ENCODE peak calls at places on chromosomes 2 and 18, in ten cellular contexts. G, J, O, B, R, S, N, H, L and C are unnamed samples.

GRCh38 chr2:240469747-240470146 is 34.3 kb downstream of the GPC1 start:
- DNase-seq in G (no peak), J (no peak), O (no peak), B (no peak), R (no peak), S (no peak), N (no peak), H (no peak), L (no peak), C (no peak)

GRCh38 chr2:20660506-20660905 is 6.4 kb upstream of the GDF7 start:
- DNase-seq in G (no peak), J (no peak), O (no peak), B (no peak), R (no peak), S (no peak), N (no peak), H (no peak), L (no peak), C (no peak)

GRCh38 chr2:239712755-239713154 is 311.9 kb upstream of the HDAC4 start:
- DNase-seq in G (no peak), J (no peak), O (no peak), B (no peak), R (no peak), S (no peak), N (no peak), H (no peak), L (no peak), C (no peak)

GRCh38 chr18:13521418-13521817 is 204.9 kb downstream of the FAM210A start:
- DNase-seq in G (no peak), J (no peak), O (no peak), B (no peak), R (no peak), S (no peak), N (no peak), H (no peak), L (no peak), C (no peak)

GRCh38 chr2:96353032-96353561 is 17.5 kb downstream of the NCAPH start:
- DNase-seq in G (no peak), J (no peak), O (no peak), B (no peak), R (no peak), S (no peak), N (no peak), H (peak), L (peak), C (peak)

GRCh38 chr2:54901224-54901986 is 148.8 kb downstream of the RTN4 start:
- DNase-seq in G (no peak), J (peak), O (no peak), B (no peak), R (no peak), S (no peak), N (no peak), H (no peak), L (peak), C (no peak)

GRCh38 chr18:36903215-36903928 is 74.4 kb downstream of the KIAA1328 start:
- DNase-seq in G (no peak), J (no peak), O (no peak), B (no peak), R (no peak), S (peak), N (no peak), H (peak), L (no peak), C (no peak)

GRCh38 chr2:76870011-76870410 is 652.2 kb downstream of the LRRTM4 start:
- DNase-seq in G (no peak), J (no peak), O (no peak), B (no peak), R (no peak), S (peak), N (no peak), H (peak), L (no peak), C (no peak)

GRCh38 chr18:25364732-25365131 is 12.8 kb upstream of the ZNF521 start:
- DNase-seq in G (no peak), J (no peak), O (no peak), B (no peak), R (no peak), S (no peak), N (no peak), H (no peak), L (no peak), C (no peak)

GRCh38 chr18:54776282-54776977 is 51.8 kb upstream of the RAB27B start:
- DNase-seq in G (peak), J (no peak), O (no peak), B (peak), R (peak), S (peak), N (peak), H (peak), L (no peak), C (peak)

GRCh38 chr2:78431241-78431640 is 594.3 kb upstream of the REG3G start:
- DNase-seq in G (no peak), J (no peak), O (no peak), B (no peak), R (no peak), S (peak), N (peak), H (no peak), L (no peak), C (no peak)

GRCh38 chr2:54558188-54558975 is 102.3 kb downstream of the SPTBN1 start:
- DNase-seq in G (peak), J (peak), O (peak), B (no peak), R (no peak), S (peak), N (peak), H (peak), L (peak), C (peak)

GRCh38 chr18:42048150-42048549 is 93.1 kb downstream of the PIK3C3 start:
- DNase-seq in G (no peak), J (no peak), O (no peak), B (peak), R (peak), S (peak), N (peak), H (peak), L (no peak), C (peak)

GRCh38 chr2:217610411-217610814 is 392.4 kb downstream of the TNS1 start:
- DNase-seq in G (no peak), J (no peak), O (peak), B (no peak), R (no peak), S (no peak), N (no peak), H (no peak), L (no peak), C (no peak)

GRCh38 chr2:15169326-15170038 is 391.7 kb downstream of the NBAS start:
- DNase-seq in G (no peak), J (no peak), O (no peak), B (peak), R (peak), S (peak), N (peak), H (peak), L (no peak), C (peak)

GRCh38 chr2:239381709-239382134 is 19.1 kb downstream of the HDAC4 start:
- DNase-seq in G (no peak), J (peak), O (no peak), B (no peak), R (no peak), S (no peak), N (no peak), H (no peak), L (no peak), C (no peak)

GRCh38 chr2:40106061-40106460 is 327.0 kb upstream of the THUMPD2 start:
- DNase-seq in G (no peak), J (no peak), O (no peak), B (no peak), R (no peak), S (no peak), N (no peak), H (peak), L (no peak), C (no peak)

GRCh38 chr18:48713302-48713701 is 174.5 kb downstream of the CTIF start:
- DNase-seq in G (peak), J (no peak), O (no peak), B (no peak), R (no peak), S (no peak), N (no peak), H (no peak), L (peak), C (no peak)

GRCh38 chr2:236988216-236988615 is 97.5 kb upstream of the COPS8 start:
- DNase-seq in G (no peak), J (no peak), O (no peak), B (no peak), R (no peak), S (no peak), N (no peak), H (no peak), L (no peak), C (no peak)

GRCh38 chr18:44590976-44591375 is 89.7 kb upstream of the SETBP1 start:
- DNase-seq in G (no peak), J (no peak), O (no peak), B (no peak), R (no peak), S (no peak), N (no peak), H (peak), L (no peak), C (no peak)

GRCh38 chr18:24397131-24397693 is 412 bp downstream of the OSBPL1A start:
- DNase-seq in G (peak), J (peak), O (no peak), B (no peak), R (peak), S (peak), N (peak), H (peak), L (peak), C (peak)

DNA sequence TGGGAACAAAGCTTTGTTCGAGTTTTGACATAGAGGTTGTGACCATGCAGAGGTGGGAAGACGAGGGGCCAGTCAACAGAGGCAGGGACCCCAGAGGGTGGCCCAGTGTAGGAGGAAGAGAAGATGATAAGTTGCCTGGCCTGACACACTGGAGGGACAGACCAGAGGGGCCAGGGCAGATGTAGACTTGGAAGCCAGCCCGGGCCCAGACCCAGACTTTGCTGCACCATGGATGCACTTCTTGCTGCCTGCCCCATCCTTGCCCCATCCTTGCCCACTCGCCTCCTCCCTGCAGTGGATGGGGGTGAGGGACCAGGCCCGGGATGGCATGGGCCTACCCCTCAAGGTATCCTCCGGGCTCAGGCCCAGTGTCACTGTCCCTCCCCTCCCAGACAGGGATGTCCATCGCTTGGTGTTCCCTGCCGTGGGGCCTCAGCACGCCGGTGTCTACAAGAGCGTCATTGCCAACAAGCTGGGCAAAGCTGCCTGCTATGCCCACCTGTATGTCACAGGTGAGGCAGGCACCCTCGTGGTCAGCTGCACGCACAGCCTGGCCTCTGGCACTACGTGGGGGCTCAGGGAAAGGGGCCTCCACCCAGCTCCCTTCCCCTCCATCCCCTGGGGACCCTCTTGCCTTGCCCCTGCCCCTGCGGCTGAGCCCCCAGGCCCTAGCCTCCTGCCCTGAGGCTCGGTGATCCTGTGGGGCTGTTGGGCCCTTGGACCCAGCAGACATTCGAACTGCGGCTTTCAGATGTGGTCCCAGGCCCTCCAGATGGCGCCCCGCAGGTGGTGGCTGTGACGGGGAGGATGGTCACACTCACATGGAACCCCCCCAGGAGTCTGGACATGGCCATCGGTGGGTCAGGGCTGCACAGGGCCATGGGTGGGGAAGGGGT is 27.0 kb upstream of the GMPPA start:
- DNase-seq in G (no peak), J (no peak), O (no peak), B (no peak), R (no peak), S (no peak), N (no peak), H (no peak), L (no peak), C (no peak)
- H3K27ac ChIP-seq in G (no peak), J (no peak), O (no peak), B (no peak), R (no peak), S (no peak), N (no peak), H (no peak), L (no peak), C (no peak)

GRCh38 chr2:241584446-241584845 is 25.9 kb downstream of the BOK start:
- DNase-seq in G (no peak), J (no peak), O (no peak), B (no peak), R (no peak), S (no peak), N (peak), H (peak), L (peak), C (peak)
- H3K27ac ChIP-seq in G (no peak), J (no peak), O (no peak), B (no peak), R (no peak), S (no peak), N (peak), H (no peak), L (no peak), C (no peak)

GRCh38 chr18:12314586-12315305 is 6.7 kb downstream of the TUBB6 start:
- DNase-seq in G (no peak), J (no peak), O (no peak), B (no peak), R (no peak), S (no peak), N (no peak), H (no peak), L (no peak), C (no peak)
- H3K27ac ChIP-seq in G (peak), J (no peak), O (no peak), B (peak), R (no peak), S (no peak), N (no peak), H (peak), L (no peak), C (no peak)

DNA sequence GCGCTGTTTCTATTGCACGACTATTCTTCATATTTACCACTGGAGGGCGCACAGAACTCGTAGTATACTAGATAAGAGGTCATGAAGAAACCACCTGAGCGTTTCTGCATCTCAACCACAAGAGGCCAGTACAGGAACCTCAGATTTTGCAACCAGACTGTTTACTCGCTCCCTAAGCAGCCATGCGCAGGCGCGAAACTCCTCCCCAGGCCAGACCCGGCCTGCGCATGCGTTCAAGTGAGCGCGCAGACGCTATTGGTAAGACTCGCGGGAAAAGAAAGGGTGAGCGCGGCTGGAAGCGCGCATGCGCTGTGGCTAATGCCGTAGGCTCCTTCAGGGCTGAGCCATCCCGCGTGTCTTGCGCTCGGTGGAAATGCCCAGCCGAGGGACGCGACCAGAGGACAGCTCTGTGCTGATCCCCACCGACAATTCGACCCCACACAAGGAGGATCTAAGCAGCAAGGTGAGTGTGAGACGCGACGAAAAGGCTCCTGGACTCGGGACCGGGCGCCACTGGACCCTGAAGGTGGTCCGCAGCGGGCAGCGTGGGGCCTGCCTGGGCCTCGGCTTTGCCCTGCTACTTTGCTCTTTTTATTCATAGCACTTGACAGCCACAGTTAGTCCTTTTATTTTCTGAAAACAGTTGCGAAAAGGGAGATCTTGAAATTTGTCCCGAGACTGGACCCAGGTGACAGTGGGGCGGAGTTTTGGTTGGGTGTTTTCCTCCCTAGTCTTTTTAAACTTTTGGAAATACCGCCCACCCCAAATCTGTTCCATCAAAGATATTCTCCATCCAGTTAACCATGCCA is at the start of gene ASNSD1:
- DNase-seq in G (peak), J (peak), O (peak), B (peak), R (peak), S (peak), N (peak), H (peak), L (peak), C (peak)
- H3K27ac ChIP-seq in G (peak), J (peak), O (peak), B (peak), R (peak), S (peak), N (peak), H (peak), L (peak), C (peak)